ENCODE peak calls at places on chromosomes 12 and 14, in six cellular contexts. One of them, this sample, is unnamed.

GRCh38 chr12:41709463-41710285 is 435.0 kb downstream of the GXYLT1 start:
- DNase-seq in HepG2: no peak
- DNase-seq in SK-N-SH: no peak
- DNase-seq in GM12878: no peak
- DNase-seq in HCT116: no peak
- DNase-seq in H1: no peak
- DNase-seq in this sample: no peak

GRCh38 chr12:107396991-107397390 is 288.6 kb upstream of the PWP1 start:
- DNase-seq in SK-N-SH: no peak
- DNase-seq in HepG2: no peak
- DNase-seq in GM12878: no peak
- DNase-seq in HCT116: no peak
- DNase-seq in H1: no peak
- DNase-seq in this sample: no peak

GRCh38 chr12:49979061-49979586 is 6.4 kb downstream of the AQP6 start:
- DNase-seq in GM12878: no peak
- DNase-seq in H1: no peak
- DNase-seq in HepG2: no peak
- DNase-seq in SK-N-SH: peak; percentile 86
- DNase-seq in HCT116: no peak
- DNase-seq in this sample: no peak

GRCh38 chr12:105100998-105101397 is 6.5 kb upstream of the WASHC4 start:
- DNase-seq in GM12878: no peak
- DNase-seq in HepG2: no peak
- DNase-seq in SK-N-SH: no peak
- DNase-seq in HCT116: no peak
- DNase-seq in H1: no peak
- DNase-seq in this sample: no peak

GRCh38 chr12:88553941-88554658 is 26.2 kb downstream of the KITLG start:
- DNase-seq in H1: no peak
- DNase-seq in SK-N-SH: peak; percentile 12
- DNase-seq in HepG2: peak; percentile 62
- DNase-seq in GM12878: no peak
- DNase-seq in HCT116: peak; percentile 49
- DNase-seq in this sample: peak; percentile 95

GRCh38 chr14:100398044-100398443 is 74.9 kb downstream of the SLC25A47 start:
- DNase-seq in H1: no peak
- DNase-seq in HepG2: peak; percentile 54
- DNase-seq in GM12878: no peak
- DNase-seq in SK-N-SH: no peak
- DNase-seq in HCT116: no peak
- DNase-seq in this sample: no peak

GRCh38 chr12:93376436-93377251 is 1.1 kb upstream of the NUDT4 start:
- DNase-seq in H1: no peak
- DNase-seq in SK-N-SH: no peak
- DNase-seq in HepG2: peak; percentile 71
- DNase-seq in GM12878: no peak
- DNase-seq in HCT116: no peak
- DNase-seq in this sample: peak; percentile 80

GRCh38 chr12:9888665-9889273 is 7.5 kb downstream of the KLRF2 start:
- DNase-seq in HepG2: no peak
- DNase-seq in GM12878: no peak
- DNase-seq in H1: no peak
- DNase-seq in SK-N-SH: no peak
- DNase-seq in HCT116: no peak
- DNase-seq in this sample: no peak

GRCh38 chr12:16553457-16553856 is 52.5 kb downstream of the LMO3 start:
- DNase-seq in HCT116: no peak
- DNase-seq in GM12878: no peak
- DNase-seq in HepG2: no peak
- DNase-seq in H1: no peak
- DNase-seq in SK-N-SH: no peak
- DNase-seq in this sample: no peak

GRCh38 chr14:91395998-91396660 is 21.5 kb downstream of the CCDC88C start:
- DNase-seq in HCT116: no peak
- DNase-seq in H1: no peak
- DNase-seq in HepG2: no peak
- DNase-seq in SK-N-SH: no peak
- DNase-seq in GM12878: no peak
- DNase-seq in this sample: no peak

GRCh38 chr12:75747572-75747995 is 236.2 kb upstream of the KRR1 start:
- DNase-seq in HCT116: no peak
- DNase-seq in SK-N-SH: no peak
- DNase-seq in HepG2: no peak
- DNase-seq in H1: no peak
- DNase-seq in GM12878: no peak
- DNase-seq in this sample: no peak

GRCh38 chr12:128684357-128684756 is 139.4 kb downstream of the SLC15A4 start:
- DNase-seq in SK-N-SH: no peak
- DNase-seq in HCT116: no peak
- DNase-seq in H1: no peak
- DNase-seq in HepG2: no peak
- DNase-seq in GM12878: no peak
- DNase-seq in this sample: no peak
- TF ChIP-seq JUND in SK-N-SH: no peak
- TF ChIP-seq JUND in HCT116: no peak
- TF ChIP-seq JUND in H1: no peak
- TF ChIP-seq JUND in HepG2: no peak
- TF ChIP-seq JUND in GM12878: no peak
- TF ChIP-seq JUND in this sample: no peak

GRCh38 chr12:2422591-2422990 is 369.8 kb downstream of the CACNA1C start:
- DNase-seq in H1: no peak
- DNase-seq in HCT116: no peak
- DNase-seq in GM12878: no peak
- DNase-seq in HepG2: no peak
- DNase-seq in SK-N-SH: no peak
- DNase-seq in this sample: no peak
- TF ChIP-seq JUND in H1: no peak
- TF ChIP-seq JUND in HCT116: no peak
- TF ChIP-seq JUND in GM12878: no peak
- TF ChIP-seq JUND in HepG2: no peak
- TF ChIP-seq JUND in SK-N-SH: no peak
- TF ChIP-seq JUND in this sample: no peak

DNA sequence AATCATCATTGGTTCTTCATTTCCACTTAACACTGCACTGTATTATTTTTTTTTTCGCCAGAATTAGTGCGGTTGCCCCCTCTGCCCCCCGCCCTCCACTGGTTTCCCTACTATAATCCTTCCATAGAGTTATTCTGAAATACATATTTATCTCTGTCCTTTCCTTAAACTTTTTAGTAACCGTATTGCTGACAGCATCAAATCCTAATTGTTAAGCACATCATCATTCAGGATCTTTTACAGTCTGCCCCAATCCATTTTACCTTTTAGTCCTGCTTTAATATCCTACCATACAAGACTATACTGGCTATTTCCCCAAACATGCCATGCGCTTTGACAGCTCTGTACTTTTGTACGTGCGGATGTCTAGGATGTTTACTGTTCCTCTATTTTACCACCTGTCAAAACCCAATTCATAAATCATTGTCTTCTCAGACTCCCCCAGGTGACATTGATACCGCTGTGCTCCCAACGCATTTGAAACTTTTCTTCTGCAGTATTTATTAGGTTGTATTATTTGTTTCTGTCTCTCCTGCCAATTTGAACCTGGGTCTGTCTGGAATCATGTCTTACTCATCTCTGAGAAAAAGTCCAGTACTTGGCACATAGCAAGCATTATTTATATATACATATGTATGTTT is 1.0 kb downstream of the FGFR1OP2 start:
- DNase-seq in H1: no peak
- DNase-seq in GM12878: peak; percentile 34
- DNase-seq in HCT116: no peak
- DNase-seq in HepG2: no peak
- DNase-seq in SK-N-SH: no peak
- DNase-seq in this sample: peak; percentile 3
- TF ChIP-seq JUND in H1: no peak
- TF ChIP-seq JUND in GM12878: no peak
- TF ChIP-seq JUND in HCT116: no peak
- TF ChIP-seq JUND in HepG2: no peak
- TF ChIP-seq JUND in SK-N-SH: no peak
- TF ChIP-seq JUND in this sample: no peak

GRCh38 chr14:70013269-70013873 is 134.2 kb downstream of the SMOC1 start:
- DNase-seq in HepG2: peak; percentile 41
- DNase-seq in GM12878: no peak
- DNase-seq in H1: peak; percentile 34
- DNase-seq in HCT116: peak; percentile 23
- DNase-seq in SK-N-SH: peak; percentile 52
- DNase-seq in this sample: peak; percentile 49
- TF ChIP-seq JUND in HepG2: no peak
- TF ChIP-seq JUND in GM12878: no peak
- TF ChIP-seq JUND in H1: no peak
- TF ChIP-seq JUND in HCT116: no peak
- TF ChIP-seq JUND in SK-N-SH: no peak
- TF ChIP-seq JUND in this sample: no peak

GRCh38 chr12:26966842-26967241 is 28.6 kb downstream of the FGFR1OP2 start:
- DNase-seq in HepG2: no peak
- DNase-seq in H1: no peak
- DNase-seq in GM12878: no peak
- DNase-seq in HCT116: no peak
- DNase-seq in SK-N-SH: no peak
- DNase-seq in this sample: no peak
- TF ChIP-seq JUND in HepG2: no peak
- TF ChIP-seq JUND in H1: no peak
- TF ChIP-seq JUND in GM12878: no peak
- TF ChIP-seq JUND in HCT116: no peak
- TF ChIP-seq JUND in SK-N-SH: no peak
- TF ChIP-seq JUND in this sample: no peak

This sample was measured in T47D.